ENCODE peak calls at places on chromosomes 11 and 22, in six cellular contexts. H, G, M, N, U and R are unnamed samples. For H3K4me1, the result is how much of the 10 kb centered on the place peaks cover.

GRCh38 chr11:61020706-61021235 is 49.3 kb downstream of the CD6 start:
- DNase-seq in H (no peak), G (no peak), M (no peak), N (no peak), U (no peak), R (no peak)

GRCh38 chr22:20520093-20520511 is 12.7 kb downstream of the MED15 start:
- DNase-seq in H (peak), G (no peak), M (no peak), N (no peak), U (no peak), R (no peak)

GRCh38 chr22:49672013-49672516 is 155.6 kb downstream of the BRD1 start:
- DNase-seq in H (no peak), G (no peak), M (no peak), N (no peak), U (no peak), R (no peak)

GRCh38 chr11:22491826-22492225 is 133.8 kb downstream of the FANCF start:
- DNase-seq in H (peak), G (no peak), M (no peak), N (no peak), U (no peak), R (peak)

GRCh38 chr22:44344407-44344806 is 31.7 kb upstream of the SHISAL1 start:
- DNase-seq in H (no peak), G (no peak), M (no peak), N (no peak), U (no peak), R (no peak)

GRCh38 chr11:57530215-57530595 is 349 bp downstream of the TIMM10 start:
- DNase-seq in H (no peak), G (no peak), M (no peak), N (no peak), U (no peak), R (no peak)

GRCh38 chr22:35914665-35915476 is 113.8 kb downstream of the RBFOX2 start:
- DNase-seq in H (peak), G (no peak), M (peak), N (peak), U (peak), R (peak)

GRCh38 chr22:37675930-37676571 is 615 bp downstream of the LGALS1 start:
- DNase-seq in H (no peak), G (no peak), M (peak), N (no peak), U (no peak), R (no peak)

GRCh38 chr11:67238894-67239794 is 27.1 kb upstream of the GRK2 start:
- DNase-seq in H (peak), G (no peak), M (no peak), N (no peak), U (no peak), R (no peak)

GRCh38 chr22:38456841-38457699 is 2.1 kb upstream of the KCNJ4 start:
- DNase-seq in H (no peak), G (no peak), M (no peak), N (no peak), U (no peak), R (no peak)

GRCh38 chr22:46791201-46791731 is 28.8 kb downstream of the TBC1D22A start:
- DNase-seq in H (peak), G (peak), M (no peak), N (no peak), U (no peak), R (peak)
- H3K27ac ChIP-seq in H (peak), G (peak), M (no peak), N (no peak), U (no peak), R (peak)

GRCh38 chr11:72812604-72812967 is 1.6 kb upstream of the ATG16L2 start:
- DNase-seq in H (no peak), G (no peak), M (no peak), N (no peak), U (no peak), R (no peak)
- H3K4me1 ChIP-seq in H (under half), G (half or more), M (under half), N (under half), U (under half), R (under half)

GRCh38 chr11:130840683-130841082 is 75.6 kb downstream of the SNX19 start:
- DNase-seq in H (no peak), G (no peak), M (no peak), N (no peak), U (no peak), R (no peak)
- H3K27ac ChIP-seq in H (peak), G (no peak), M (no peak), N (no peak), U (no peak), R (no peak)

GRCh38 chr22:47044722-47045545 is 282.5 kb downstream of the TBC1D22A start:
- DNase-seq in H (no peak), G (peak), M (no peak), N (no peak), U (no peak), R (no peak)

GRCh38 chr22:47042861-47043496 is 280.5 kb downstream of the TBC1D22A start:
- DNase-seq in H (no peak), G (peak), M (no peak), N (no peak), U (no peak), R (no peak)

GRCh38 chr22:47045691-47046410 is 283.4 kb downstream of the TBC1D22A start:
- DNase-seq in H (no peak), G (peak), M (no peak), N (no peak), U (no peak), R (no peak)

GRCh38 chr22:47042116-47042825 is 279.8 kb downstream of the TBC1D22A start:
- DNase-seq in H (no peak), G (peak), M (no peak), N (no peak), U (no peak), R (no peak)

GRCh38 chr22:47043835-47044721 is 281.6 kb downstream of the TBC1D22A start:
- DNase-seq in H (peak), G (no peak), M (peak), N (no peak), U (no peak), R (no peak)
- H3K4me1 ChIP-seq in H (under half), G (under half), M (under half), N (under half), U (under half), R (under half)

GRCh38 chr11:107014871-107015270 is 3.4 kb downstream of the GUCY1A2 start:
- DNase-seq in H (no peak), G (no peak), M (no peak), N (no peak), U (no peak), R (no peak)

GRCh38 chr11:107017104-107017432 is 1.2 kb downstream of the GUCY1A2 start:
- DNase-seq in H (no peak), G (no peak), M (no peak), N (no peak), U (no peak), R (no peak)

GRCh38 chr11:107018902-107019493 is 722 bp upstream of the GUCY1A2 start:
- DNase-seq in H (peak), G (peak), M (peak), N (no peak), U (peak), R (peak)

GRCh38 chr11:107017433-107018227 is 646 bp downstream of the GUCY1A2 start:
- DNase-seq in H (no peak), G (peak), M (no peak), N (no peak), U (peak), R (no peak)

DNA sequence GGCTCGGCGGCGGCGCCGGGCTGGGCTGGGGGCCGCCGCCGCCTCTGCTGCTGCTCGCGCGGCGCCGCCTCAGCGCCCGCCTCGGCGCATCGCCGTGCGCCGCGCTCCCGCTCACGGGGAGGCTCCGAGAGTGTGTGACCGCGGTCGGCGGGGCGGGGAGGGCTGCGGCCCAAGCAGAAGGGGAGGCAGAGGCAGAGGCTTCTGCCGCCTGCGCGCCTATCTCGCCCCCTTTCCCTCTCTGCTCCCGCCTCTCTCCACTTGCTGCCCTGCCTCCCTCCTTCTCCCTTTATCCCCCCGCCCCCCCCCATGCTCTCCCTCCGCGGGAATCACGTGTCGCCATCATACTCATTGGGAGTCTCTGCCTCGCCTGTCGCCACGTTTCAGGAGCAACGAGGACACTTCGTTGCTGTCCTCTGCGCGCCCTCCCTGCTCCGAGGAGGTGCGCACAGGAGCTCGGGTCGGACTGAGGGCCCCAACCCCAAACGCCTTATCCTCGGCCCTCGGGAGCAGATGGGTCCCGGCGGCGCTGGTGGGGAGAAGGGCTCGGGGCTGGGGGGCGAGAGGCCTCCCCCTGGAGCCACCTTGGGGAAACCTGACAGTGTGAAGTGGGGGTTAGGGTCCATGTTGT is at the start of gene GUCY1A2:
- DNase-seq in H (no peak), G (peak), M (no peak), N (no peak), U (no peak), R (no peak)
- H3K27ac ChIP-seq in H (no peak), G (no peak), M (no peak), N (no peak), U (peak), R (no peak)